ENCODE peak calls at places on chromosomes 11 and 22, in seven cellular contexts. O is AG10803, Z is left lung, G is kidney epithelial cell, E is transverse colon, S is PC-3, X is sigmoid colon. W is an unnamed sample.

GRCh38 chr11:111320728-111321568 is 22.6 kb downstream of the POU2AF3 start:
- DNase-seq in O (peak; percentile 20), Z (no peak), G (no peak), E (no peak), S (no peak), X (no peak), W (no peak)

GRCh38 chr11:112297248-112297866 is 36.7 kb upstream of the PLET1 start:
- DNase-seq in O (no peak), Z (no peak), G (no peak), E (no peak), S (no peak), X (no peak), W (no peak)

GRCh38 chr11:34654491-34655334 is 33.8 kb downstream of the EHF start:
- DNase-seq in O (peak; percentile 80), Z (peak; percentile 75), G (no peak), E (no peak), S (peak; percentile 97), X (no peak), W (no peak)

GRCh38 chr22:20055654-20056053 is 24.4 kb upstream of the DGCR8 start:
- DNase-seq in O (no peak), Z (no peak), G (no peak), E (no peak), S (no peak), X (no peak), W (no peak)

GRCh38 chr11:133993921-133994320 is 37.2 kb upstream of the IGSF9B start:
- DNase-seq in O (no peak), Z (no peak), G (no peak), E (no peak), S (no peak), X (no peak), W (no peak)

GRCh38 chr22:20205964-20206708 is 55.3 kb upstream of the CCDC188 start:
- DNase-seq in O (peak; percentile 74), Z (peak; percentile 74), G (peak; percentile 28), E (peak; percentile 78), S (peak; percentile 48), X (peak; percentile 74), W (no peak)

GRCh38 chr22:19811811-19812771 is 42.6 kb downstream of the GNB1L start:
- DNase-seq in O (no peak), Z (no peak), G (no peak), E (no peak), S (no peak), X (peak; percentile 55), W (no peak)

GRCh38 chr11:11213117-11213516 is 139.9 kb downstream of the CSNK2A3 start:
- DNase-seq in O (no peak), Z (no peak), G (no peak), E (no peak), S (no peak), X (no peak), W (no peak)

GRCh38 chr11:11179239-11179638 is 173.8 kb downstream of the CSNK2A3 start:
- DNase-seq in O (peak; percentile 68), Z (no peak), G (peak; percentile 75), E (no peak), S (peak; percentile 73), X (no peak), W (peak; percentile 65)

GRCh38 chr11:2870955-2871720 is 14.4 kb downstream of the CDKN1C start:
- DNase-seq in O (no peak), Z (no peak), G (no peak), E (no peak), S (no peak), X (no peak), W (no peak)

GRCh38 chr11:108945341-108945740 is 280.5 kb downstream of the DDX10 start:
- DNase-seq in O (no peak), Z (no peak), G (no peak), E (no peak), S (no peak), X (no peak), W (no peak)

GRCh38 chr11:33735426-33736147 is 636 bp downstream of the CD59 start:
- DNase-seq in O (peak; percentile 28), Z (no peak), G (no peak), E (peak; percentile 57), S (no peak), X (no peak), W (no peak)

GRCh38 chr11:76329084-76329648 is 51.8 kb downstream of the THAP12 start:
- DNase-seq in O (peak; percentile 48), Z (no peak), G (peak; percentile 34), E (no peak), S (no peak), X (no peak), W (no peak)

GRCh38 chr22:37459211-37459610 is 27.0 kb downstream of the MFNG start:
- DNase-seq in O (no peak), Z (no peak), G (no peak), E (no peak), S (no peak), X (no peak), W (no peak)

GRCh38 chr11:117859061-117859460 is 17.4 kb downstream of the FXYD6 start:
- DNase-seq in O (no peak), Z (no peak), G (no peak), E (no peak), S (no peak), X (peak; percentile 39), W (no peak)

GRCh38 chr11:57358543-57358961 is 20.4 kb downstream of the P2RX3 start:
- DNase-seq in O (no peak), Z (no peak), G (no peak), E (no peak), S (peak; percentile 40), X (no peak), W (no peak)

GRCh38 chr11:100578966-100579365 is 108.1 kb upstream of the ARHGAP42 start:
- DNase-seq in O (no peak), Z (no peak), G (peak; percentile 55), E (no peak), S (peak; percentile 79), X (no peak), W (no peak)

GRCh38 chr11:47592276-47592675 is 1.9 kb downstream of the C1QTNF4 start:
- DNase-seq in O (no peak), Z (no peak), G (no peak), E (no peak), S (no peak), X (no peak), W (no peak)

GRCh38 chr22:33656808-33657628 is 263.3 kb downstream of the LARGE1 start:
- DNase-seq in O (peak; percentile 38), Z (no peak), G (no peak), E (no peak), S (no peak), X (no peak), W (no peak)

GRCh38 chr11:128919192-128919591 is 23.5 kb downstream of the TP53AIP1 start:
- DNase-seq in O (no peak), Z (no peak), G (no peak), E (no peak), S (no peak), X (no peak), W (no peak)

GRCh38 chr11:122843281-122844150 is 5.2 kb downstream of the CRTAM start:
- DNase-seq in O (no peak), Z (no peak), G (no peak), E (no peak), S (no peak), X (no peak), W (no peak)
- H3K4me3 ChIP-seq in O (no peak overlapping the region), Z (no peak overlapping the region), G (no peak overlapping the region), E (no peak overlapping the region), S (no peak overlapping the region), X (no peak overlapping the region), W (no peak overlapping the region)

DNA sequence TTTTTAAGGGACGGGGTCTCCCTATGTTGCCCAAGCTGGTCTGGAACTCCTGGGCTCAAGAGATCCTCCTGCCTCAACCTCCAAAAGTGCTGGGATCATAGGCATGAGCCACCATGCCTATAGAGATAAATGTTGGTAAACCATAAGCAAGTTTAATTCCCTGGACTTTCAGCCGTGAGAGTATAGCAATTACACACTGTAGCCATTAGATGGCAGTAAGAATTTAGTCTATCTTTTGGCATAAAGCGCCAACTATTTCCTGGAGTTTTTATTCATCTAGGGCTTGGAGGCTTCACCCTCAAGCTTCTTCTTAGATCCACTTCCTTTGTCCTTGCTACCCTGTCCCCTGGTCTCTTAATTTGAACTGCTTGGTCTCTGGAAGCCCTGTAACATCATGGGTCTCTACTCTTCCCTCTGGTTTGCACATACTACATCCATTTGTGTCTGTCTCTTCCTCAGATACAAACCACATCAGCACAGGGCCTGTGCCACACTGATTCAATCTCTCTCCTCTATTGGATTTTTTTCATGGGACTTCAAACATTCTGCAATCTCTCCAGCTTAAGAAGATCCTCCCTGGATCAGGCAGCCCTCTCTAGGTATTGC is 38.2 kb downstream of the OR10A6 start:
- DNase-seq in O (peak; percentile 70), Z (no peak), G (no peak), E (no peak), S (peak; percentile 81), X (no peak), W (peak; percentile 28)
- TF ChIP-seq CTCF in O (peak; percentile 73), Z (peak; percentile 63), G (peak; percentile 63), E (peak; percentile 68), S (peak; percentile 76), X (peak; percentile 51), W (peak; percentile 56)

DNA sequence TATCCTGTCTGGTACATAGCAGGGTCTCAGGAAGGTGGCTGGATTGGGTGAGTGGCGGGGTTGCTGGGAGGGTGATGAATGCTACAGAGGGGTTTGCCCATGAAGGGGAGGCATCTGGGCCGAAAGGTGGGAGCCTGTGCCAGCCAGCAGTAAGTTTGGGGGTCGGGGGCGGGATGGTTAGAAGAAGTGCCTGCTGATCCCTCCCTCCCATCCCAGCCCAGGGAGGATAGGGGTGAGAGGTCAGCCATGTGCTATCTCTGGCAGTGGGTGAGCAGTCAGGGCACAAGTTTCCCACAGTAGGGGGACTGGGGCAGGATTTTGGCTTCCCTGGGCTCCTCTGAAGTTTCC is 2.9 kb downstream of the CD82 start:
- DNase-seq in O (no peak), Z (peak; percentile 38), G (no peak), E (no peak), S (no peak), X (peak; percentile 56), W (no peak)
- H3K4me3 ChIP-seq in O (no peak overlapping the region), Z (no peak overlapping the region), G (no peak overlapping the region), E (no peak overlapping the region), S (no peak overlapping the region), X (no peak overlapping the region), W (no peak overlapping the region)

GRCh38 chr11:95419915-95420314 is 188.9 kb upstream of the SESN3 start:
- DNase-seq in O (peak; percentile 74), Z (no peak), G (peak; percentile 19), E (no peak), S (peak; percentile 33), X (no peak), W (peak; percentile 44)

GRCh38 chr11:95415837-95416288 is 184.9 kb upstream of the SESN3 start:
- DNase-seq in O (no peak), Z (no peak), G (no peak), E (no peak), S (no peak), X (no peak), W (no peak)

GRCh38 chr11:95418916-95419315 is 187.9 kb upstream of the SESN3 start:
- DNase-seq in O (no peak), Z (no peak), G (no peak), E (no peak), S (no peak), X (no peak), W (no peak)

GRCh38 chr11:95414217-95414616 is 183.2 kb upstream of the SESN3 start:
- DNase-seq in O (peak; percentile 6), Z (no peak), G (no peak), E (no peak), S (no peak), X (no peak), W (no peak)

DNA sequence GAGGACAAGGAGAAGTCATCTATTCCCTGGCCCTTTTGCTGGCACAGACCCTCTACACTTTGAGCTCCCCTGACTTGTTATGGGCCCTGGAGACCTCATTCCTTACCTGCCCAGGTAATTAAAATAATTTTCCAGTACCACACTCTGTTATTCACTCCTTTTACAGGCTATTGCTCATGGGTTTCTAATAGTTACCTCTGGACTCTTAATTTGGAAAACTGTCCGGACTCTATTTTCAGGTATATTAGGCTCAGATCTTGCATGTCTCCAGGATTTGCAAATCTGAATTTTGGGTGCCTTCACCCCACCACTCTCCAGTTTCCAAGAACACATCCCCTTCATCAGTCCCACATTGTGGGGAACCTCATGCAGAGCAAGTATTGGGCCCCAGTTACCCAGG is 186.8 kb upstream of the SESN3 start:
- DNase-seq in O (no peak), Z (no peak), G (no peak), E (no peak), S (no peak), X (no peak), W (no peak)
- TF ChIP-seq CTCF in O (no peak), Z (no peak), G (no peak), E (no peak), S (no peak), X (no peak), W (no peak)